ENCODE peak calls at places on chromosomes 3 and 15, in five cellular contexts. One of them, this sample, is unnamed.

GRCh38 chr15:48112242-48112641 is 8.5 kb upstream of the SLC24A5 start:
- DNase-seq in lung: no peak
- DNase-seq in ovary: no peak
- DNase-seq in heart left ventricle: no peak
- DNase-seq in epithelial cell of esophagus: peak
- DNase-seq in this sample: no peak

GRCh38 chr3:31288224-31288623 is 244.5 kb upstream of the STT3B start:
- DNase-seq in epithelial cell of esophagus: no peak
- DNase-seq in ovary: peak
- DNase-seq in lung: no peak
- DNase-seq in heart left ventricle: no peak
- DNase-seq in this sample: no peak

GRCh38 chr3:8841472-8841871 is 72.1 kb upstream of the OXTR start:
- DNase-seq in epithelial cell of esophagus: no peak
- DNase-seq in lung: no peak
- DNase-seq in ovary: no peak
- DNase-seq in heart left ventricle: no peak
- DNase-seq in this sample: no peak

GRCh38 chr3:145094355-145094941 is 1066.5 kb downstream of the PLOD2 start:
- DNase-seq in heart left ventricle: no peak
- DNase-seq in epithelial cell of esophagus: peak
- DNase-seq in ovary: no peak
- DNase-seq in lung: no peak
- DNase-seq in this sample: no peak

GRCh38 chr3:46123646-46124045 is 84.5 kb downstream of the CCR1 start:
- DNase-seq in ovary: no peak
- DNase-seq in epithelial cell of esophagus: no peak
- DNase-seq in heart left ventricle: no peak
- DNase-seq in lung: no peak
- DNase-seq in this sample: no peak

GRCh38 chr3:49554639-49555265 is 475 bp downstream of the BSN start:
- DNase-seq in lung: no peak
- DNase-seq in epithelial cell of esophagus: peak
- DNase-seq in ovary: no peak
- DNase-seq in heart left ventricle: peak
- DNase-seq in this sample: peak

GRCh38 chr3:122235147-122235546 is 51.7 kb downstream of the CASR start:
- DNase-seq in heart left ventricle: no peak
- DNase-seq in ovary: no peak
- DNase-seq in lung: no peak
- DNase-seq in epithelial cell of esophagus: no peak
- DNase-seq in this sample: no peak

GRCh38 chr15:83205725-83206324 is 1.8 kb downstream of the HDGFL3 start:
- DNase-seq in heart left ventricle: no peak
- DNase-seq in ovary: no peak
- DNase-seq in lung: no peak
- DNase-seq in epithelial cell of esophagus: no peak
- DNase-seq in this sample: no peak

GRCh38 chr3:119585867-119586570 is 6.7 kb downstream of the ADPRH start:
- DNase-seq in epithelial cell of esophagus: no peak
- DNase-seq in lung: no peak
- DNase-seq in heart left ventricle: no peak
- DNase-seq in ovary: no peak
- DNase-seq in this sample: no peak

GRCh38 chr15:99954361-99955180 is 221.3 kb upstream of the LYSMD4 start:
- DNase-seq in lung: no peak
- DNase-seq in ovary: peak
- DNase-seq in heart left ventricle: peak
- DNase-seq in epithelial cell of esophagus: no peak
- DNase-seq in this sample: no peak

GRCh38 chr15:70503798-70504304 is 259.5 kb downstream of the UACA start:
- DNase-seq in lung: no peak
- DNase-seq in epithelial cell of esophagus: no peak
- DNase-seq in ovary: no peak
- DNase-seq in heart left ventricle: no peak
- DNase-seq in this sample: no peak

GRCh38 chr3:169591983-169592644 is 71.4 kb downstream of the MECOM start:
- DNase-seq in epithelial cell of esophagus: no peak
- DNase-seq in heart left ventricle: no peak
- DNase-seq in ovary: no peak
- DNase-seq in lung: no peak
- DNase-seq in this sample: no peak

GRCh38 chr3:156682491-156682890 is 8.1 kb downstream of the TIPARP start:
- DNase-seq in epithelial cell of esophagus: no peak
- DNase-seq in lung: no peak
- DNase-seq in ovary: no peak
- DNase-seq in heart left ventricle: no peak
- DNase-seq in this sample: no peak

GRCh38 chr3:53818221-53819162 is 27.7 kb downstream of the CHDH start:
- DNase-seq in heart left ventricle: no peak
- DNase-seq in lung: no peak
- DNase-seq in ovary: no peak
- DNase-seq in epithelial cell of esophagus: no peak
- DNase-seq in this sample: no peak

GRCh38 chr3:115624898-115625297 is 1.6 kb downstream of the GAP43 start:
- DNase-seq in epithelial cell of esophagus: no peak
- DNase-seq in heart left ventricle: no peak
- DNase-seq in ovary: no peak
- DNase-seq in lung: no peak
- DNase-seq in this sample: no peak

GRCh38 chr15:56739964-56740640 is 6.8 kb upstream of the ZNF280D start:
- DNase-seq in heart left ventricle: no peak
- DNase-seq in epithelial cell of esophagus: no peak
- DNase-seq in lung: no peak
- DNase-seq in ovary: no peak
- DNase-seq in this sample: no peak
- TF ChIP-seq CTCF in heart left ventricle: peak
- TF ChIP-seq CTCF in epithelial cell of esophagus: no peak
- TF ChIP-seq CTCF in lung: no peak
- TF ChIP-seq CTCF in ovary: no peak
- TF ChIP-seq CTCF in this sample: no peak

GRCh38 chr3:4982773-4983738 is 3.8 kb downstream of the BHLHE40 start:
- DNase-seq in heart left ventricle: no peak
- DNase-seq in lung: no peak
- DNase-seq in ovary: no peak
- DNase-seq in epithelial cell of esophagus: peak
- DNase-seq in this sample: no peak
- H3K4me3 ChIP-seq in heart left ventricle: peak
- H3K4me3 ChIP-seq in lung: peak
- H3K4me3 ChIP-seq in ovary: no peak
- H3K4me3 ChIP-seq in epithelial cell of esophagus: peak
- H3K4me3 ChIP-seq in this sample: peak

GRCh38 chr3:20190991-20191390 is 5.0 kb upstream of the SGO1 start:
- DNase-seq in epithelial cell of esophagus: no peak
- DNase-seq in lung: no peak
- DNase-seq in heart left ventricle: no peak
- DNase-seq in ovary: no peak
- DNase-seq in this sample: no peak
- TF ChIP-seq CTCF in epithelial cell of esophagus: peak
- TF ChIP-seq CTCF in lung: no peak
- TF ChIP-seq CTCF in heart left ventricle: no peak
- TF ChIP-seq CTCF in ovary: no peak
- TF ChIP-seq CTCF in this sample: no peak

DNA sequence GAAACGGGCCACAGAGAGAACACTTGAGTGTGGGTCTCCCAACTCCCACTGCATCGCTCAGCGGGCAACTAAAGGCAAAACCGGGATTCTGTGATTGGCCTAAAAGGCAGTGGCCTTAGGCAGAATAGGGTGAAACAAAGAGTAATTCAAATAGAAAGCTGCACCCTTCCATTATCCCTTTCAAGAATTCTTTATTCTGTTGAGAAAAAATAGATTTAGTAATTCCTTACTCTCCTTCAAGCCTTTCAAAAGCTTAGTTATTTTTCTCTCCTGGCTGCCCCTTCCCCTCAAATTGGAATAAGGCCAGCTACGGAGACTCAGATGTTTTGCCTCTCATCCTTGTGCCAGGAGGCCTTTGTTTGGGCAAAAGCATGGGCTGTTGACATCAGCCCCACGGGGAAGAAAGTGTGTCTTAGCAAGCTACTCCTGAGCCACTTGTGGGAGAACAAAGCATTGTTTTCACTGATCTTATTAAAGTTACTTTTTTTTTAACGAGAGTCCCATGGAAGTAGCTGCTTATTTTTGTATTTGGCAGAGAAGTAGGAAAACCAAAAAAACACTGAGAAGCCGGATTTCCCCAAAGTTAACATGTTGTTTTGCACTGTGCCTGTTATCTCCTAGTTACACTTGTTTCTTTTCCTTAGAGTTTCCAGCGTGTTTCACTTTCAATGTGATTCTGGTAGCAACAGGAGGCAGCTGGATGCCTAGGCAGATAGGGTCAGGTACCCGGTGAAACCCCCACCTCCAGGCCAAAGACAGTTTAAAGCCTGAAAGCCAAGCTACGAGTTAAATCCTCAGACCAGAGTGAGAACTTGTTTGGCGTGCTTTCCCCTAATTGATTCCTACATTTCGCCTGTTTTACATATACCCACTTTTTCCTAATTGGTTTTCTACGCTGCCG is 2.2 kb downstream of the ST6GAL1 start:
- DNase-seq in lung: no peak
- DNase-seq in heart left ventricle: no peak
- DNase-seq in epithelial cell of esophagus: no peak
- DNase-seq in ovary: peak
- DNase-seq in this sample: no peak
- H3K4me3 ChIP-seq in lung: peak
- H3K4me3 ChIP-seq in heart left ventricle: peak
- H3K4me3 ChIP-seq in epithelial cell of esophagus: peak
- H3K4me3 ChIP-seq in ovary: peak
- H3K4me3 ChIP-seq in this sample: peak

GRCh38 chr3:48415251-48415953 is 14.5 kb downstream of the PLXNB1 start:
- DNase-seq in lung: no peak
- DNase-seq in ovary: no peak
- DNase-seq in heart left ventricle: no peak
- DNase-seq in epithelial cell of esophagus: no peak
- DNase-seq in this sample: no peak
- TF ChIP-seq CTCF in lung: no peak
- TF ChIP-seq CTCF in ovary: no peak
- TF ChIP-seq CTCF in heart left ventricle: no peak
- TF ChIP-seq CTCF in epithelial cell of esophagus: no peak
- TF ChIP-seq CTCF in this sample: no peak

GRCh38 chr3:63878394-63879089 is 14.9 kb downstream of the ATXN7 start:
- DNase-seq in heart left ventricle: no peak
- DNase-seq in epithelial cell of esophagus: no peak
- DNase-seq in ovary: no peak
- DNase-seq in lung: no peak
- DNase-seq in this sample: no peak

GRCh38 chr3:63875510-63875909 is 11.8 kb downstream of the ATXN7 start:
- DNase-seq in ovary: no peak
- DNase-seq in lung: no peak
- DNase-seq in heart left ventricle: no peak
- DNase-seq in epithelial cell of esophagus: no peak
- DNase-seq in this sample: no peak

GRCh38 chr3:63876260-63876659 is 12.6 kb downstream of the ATXN7 start:
- DNase-seq in heart left ventricle: no peak
- DNase-seq in lung: no peak
- DNase-seq in ovary: no peak
- DNase-seq in epithelial cell of esophagus: no peak
- DNase-seq in this sample: no peak

GRCh38 chr3:63880653-63881052 is 17.0 kb downstream of the ATXN7 start:
- DNase-seq in epithelial cell of esophagus: no peak
- DNase-seq in lung: no peak
- DNase-seq in heart left ventricle: no peak
- DNase-seq in ovary: no peak
- DNase-seq in this sample: no peak

GRCh38 chr3:63877737-63878393 is 14.2 kb downstream of the ATXN7 start:
- DNase-seq in lung: no peak
- DNase-seq in ovary: no peak
- DNase-seq in epithelial cell of esophagus: no peak
- DNase-seq in heart left ventricle: no peak
- DNase-seq in this sample: no peak
- H3K4me3 ChIP-seq in lung: no peak
- H3K4me3 ChIP-seq in ovary: no peak
- H3K4me3 ChIP-seq in epithelial cell of esophagus: no peak
- H3K4me3 ChIP-seq in heart left ventricle: no peak
- H3K4me3 ChIP-seq in this sample: no peak

DNA sequence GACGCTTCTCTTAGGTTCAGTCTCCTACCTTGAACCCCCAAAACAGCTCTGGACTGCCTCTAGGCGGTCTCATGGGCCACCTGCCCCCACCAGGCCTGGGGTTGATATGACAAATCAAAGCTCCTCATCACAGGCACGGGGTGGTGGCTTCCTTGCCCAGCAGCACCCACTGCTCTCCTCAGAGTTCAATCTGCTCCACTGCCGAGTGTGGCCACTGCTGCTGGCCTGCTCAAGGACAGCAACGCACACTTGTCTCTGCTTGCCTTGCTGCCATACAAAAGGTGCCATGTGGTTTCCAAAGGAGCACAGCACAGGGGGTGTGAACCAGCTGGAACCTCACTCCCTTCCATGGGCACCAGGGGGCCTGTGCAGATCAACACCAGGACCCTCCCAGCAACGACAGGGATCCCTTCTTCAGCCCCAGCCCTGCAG is 10.2 kb downstream of the KBTBD13 start:
- DNase-seq in heart left ventricle: no peak
- DNase-seq in ovary: no peak
- DNase-seq in lung: no peak
- DNase-seq in epithelial cell of esophagus: peak
- DNase-seq in this sample: no peak
- TF ChIP-seq CTCF in heart left ventricle: peak
- TF ChIP-seq CTCF in ovary: no peak
- TF ChIP-seq CTCF in lung: no peak
- TF ChIP-seq CTCF in epithelial cell of esophagus: peak
- TF ChIP-seq CTCF in this sample: no peak

DNA sequence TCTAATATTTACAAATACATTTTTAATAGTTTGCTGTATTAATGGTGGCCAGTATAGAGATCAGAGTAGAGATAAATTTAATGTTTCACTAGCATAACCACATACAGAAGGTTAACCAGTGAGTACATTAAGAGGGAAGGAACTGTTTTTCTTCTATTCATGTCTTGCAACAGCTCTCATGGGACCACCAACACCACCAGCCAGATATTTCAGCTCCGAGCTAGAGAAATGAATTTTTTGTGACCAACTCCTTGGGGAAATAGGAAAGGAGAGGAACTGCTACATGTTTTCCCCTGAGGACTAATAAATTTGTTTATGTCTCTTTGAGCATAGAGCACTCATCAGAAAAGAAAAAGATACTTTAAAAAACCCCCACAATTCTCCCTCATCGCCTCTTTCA is 247.5 kb downstream of the MBNL1 start:
- DNase-seq in heart left ventricle: no peak
- DNase-seq in lung: no peak
- DNase-seq in epithelial cell of esophagus: no peak
- DNase-seq in ovary: no peak
- DNase-seq in this sample: no peak
- H3K4me3 ChIP-seq in heart left ventricle: no peak
- H3K4me3 ChIP-seq in lung: no peak
- H3K4me3 ChIP-seq in epithelial cell of esophagus: no peak
- H3K4me3 ChIP-seq in ovary: no peak
- H3K4me3 ChIP-seq in this sample: no peak